ENCODE peak calls at places on chromosome 16, in eight cellular contexts. F, N, S, P, V, K, Q and L are unnamed samples.

GRCh38 chr16:53071748-53072301 is 17.0 kb downstream of the CHD9 start:
- DNase-seq in F (no peak), N (peak; percentile 45), S (peak; percentile 51), P (no peak), V (no peak), K (peak; percentile 91), Q (peak; percentile 47), L (peak; percentile 39)

GRCh38 chr16:50616883-50617629 is 64.1 kb downstream of the SNX20 start:
- DNase-seq in F (no peak), N (no peak), S (no peak), P (no peak), V (no peak), K (no peak), Q (no peak), L (no peak)

GRCh38 chr16:29809850-29810698 is 1.9 kb upstream of the PRRT2 start:
- DNase-seq in F (no peak), N (no peak), S (no peak), P (peak; percentile 50), V (peak; percentile 84), K (no peak), Q (no peak), L (no peak)

GRCh38 chr16:16985707-16986106 is 485.1 kb downstream of the XYLT1 start:
- DNase-seq in F (no peak), N (no peak), S (no peak), P (no peak), V (no peak), K (no peak), Q (no peak), L (no peak)

GRCh38 chr16:10866196-10866976 is 10.6 kb upstream of the CIITA start:
- DNase-seq in F (no peak), N (no peak), S (no peak), P (no peak), V (no peak), K (peak; percentile 63), Q (no peak), L (no peak)

GRCh38 chr16:17356243-17356933 is 114.4 kb downstream of the XYLT1 start:
- DNase-seq in F (no peak), N (no peak), S (peak; percentile 52), P (no peak), V (peak; percentile 56), K (no peak), Q (no peak), L (no peak)

GRCh38 chr16:82888616-82889015 is 261.8 kb downstream of the CDH13 start:
- DNase-seq in F (peak; percentile 67), N (no peak), S (no peak), P (peak; percentile 44), V (no peak), K (no peak), Q (no peak), L (no peak)

GRCh38 chr16:14957576-14958322 is 17.1 kb upstream of the PDXDC1 start:
- DNase-seq in F (no peak), N (no peak), S (no peak), P (no peak), V (peak; percentile 76), K (no peak), Q (no peak), L (no peak)

GRCh38 chr16:71358464-71359031 is at the start of gene CALB2:
- DNase-seq in F (no peak), N (peak; percentile 73), S (peak; percentile 64), P (peak; percentile 88), V (peak; percentile 86), K (peak; percentile 71), Q (peak; percentile 91), L (peak; percentile 86)

GRCh38 chr16:72172105-72173034 is at the start of gene PMFBP1:
- DNase-seq in F (no peak), N (peak; percentile 56), S (peak; percentile 18), P (no peak), V (no peak), K (peak; percentile 42), Q (peak; percentile 70), L (no peak)

GRCh38 chr16:65991149-65991701 is 375.3 kb upstream of the CDH5 start:
- DNase-seq in F (no peak), N (no peak), S (no peak), P (no peak), V (no peak), K (no peak), Q (no peak), L (no peak)

GRCh38 chr16:17404903-17405691 is 65.7 kb downstream of the XYLT1 start:
- DNase-seq in F (peak; percentile 57), N (peak; percentile 73), S (peak; percentile 49), P (no peak), V (no peak), K (peak; percentile 76), Q (no peak), L (no peak)

GRCh38 chr16:73116576-73116975 is 68.6 kb upstream of the ZFHX3 start:
- DNase-seq in F (no peak), N (no peak), S (no peak), P (no peak), V (no peak), K (no peak), Q (no peak), L (no peak)

GRCh38 chr16:52069866-52070265 is 477.1 kb downstream of the TOX3 start:
- DNase-seq in F (no peak), N (no peak), S (no peak), P (peak; percentile 4), V (no peak), K (no peak), Q (no peak), L (no peak)

GRCh38 chr16:31016018-31016417 is 5.6 kb upstream of the STX1B start:
- DNase-seq in F (no peak), N (no peak), S (no peak), P (no peak), V (no peak), K (peak; percentile 13), Q (no peak), L (no peak)

GRCh38 chr16:81823734-81824133 is 44.6 kb downstream of the PLCG2 start:
- DNase-seq in F (no peak), N (no peak), S (no peak), P (no peak), V (no peak), K (no peak), Q (no peak), L (no peak)

DNA sequence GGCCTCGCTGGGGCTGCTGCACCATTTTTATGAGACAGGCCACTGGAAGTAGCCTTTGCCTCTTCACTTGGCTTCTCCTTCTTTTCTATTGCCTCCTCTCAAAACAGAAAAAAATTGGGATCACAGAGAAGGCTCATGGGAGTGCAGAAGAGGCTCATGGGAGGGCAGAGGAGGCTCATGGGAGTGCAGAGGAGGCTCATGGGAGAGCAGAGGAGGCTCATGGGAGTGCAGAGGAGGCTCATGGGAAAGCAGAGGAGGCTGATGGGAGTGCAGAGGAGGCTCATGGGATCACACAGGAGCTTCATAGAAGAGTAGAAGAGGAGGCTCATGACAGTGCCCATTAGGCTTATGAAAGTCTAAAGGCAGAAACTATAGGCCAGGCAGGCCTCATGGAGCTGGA is 211.2 kb downstream of the IRF8 start:
- DNase-seq in F (no peak), N (no peak), S (no peak), P (no peak), V (no peak), K (no peak), Q (no peak), L (no peak)
- TF ChIP-seq CTCF in F (no peak), N (no peak), S (no peak), P (no peak), V (no peak), K (no peak), Q (no peak), L (no peak)

GRCh38 chr16:27268376-27269299 is at the start of gene NSMCE1:
- DNase-seq in F (peak; percentile 89), N (peak; percentile 98), S (peak; percentile 99), P (peak; percentile 81), V (peak; percentile 98), K (peak; percentile 99), Q (peak; percentile 91), L (peak; percentile 86)
- TF ChIP-seq CTCF in F (peak; percentile 23), N (peak; percentile 13), S (peak; percentile 63), P (no peak), V (peak; percentile 45), K (no peak), Q (no peak), L (no peak)

GRCh38 chr16:69145658-69146057 is 13.2 kb downstream of the UTP4 start:
- DNase-seq in F (no peak), N (no peak), S (no peak), P (no peak), V (no peak), K (no peak), Q (no peak), L (no peak)

DNA sequence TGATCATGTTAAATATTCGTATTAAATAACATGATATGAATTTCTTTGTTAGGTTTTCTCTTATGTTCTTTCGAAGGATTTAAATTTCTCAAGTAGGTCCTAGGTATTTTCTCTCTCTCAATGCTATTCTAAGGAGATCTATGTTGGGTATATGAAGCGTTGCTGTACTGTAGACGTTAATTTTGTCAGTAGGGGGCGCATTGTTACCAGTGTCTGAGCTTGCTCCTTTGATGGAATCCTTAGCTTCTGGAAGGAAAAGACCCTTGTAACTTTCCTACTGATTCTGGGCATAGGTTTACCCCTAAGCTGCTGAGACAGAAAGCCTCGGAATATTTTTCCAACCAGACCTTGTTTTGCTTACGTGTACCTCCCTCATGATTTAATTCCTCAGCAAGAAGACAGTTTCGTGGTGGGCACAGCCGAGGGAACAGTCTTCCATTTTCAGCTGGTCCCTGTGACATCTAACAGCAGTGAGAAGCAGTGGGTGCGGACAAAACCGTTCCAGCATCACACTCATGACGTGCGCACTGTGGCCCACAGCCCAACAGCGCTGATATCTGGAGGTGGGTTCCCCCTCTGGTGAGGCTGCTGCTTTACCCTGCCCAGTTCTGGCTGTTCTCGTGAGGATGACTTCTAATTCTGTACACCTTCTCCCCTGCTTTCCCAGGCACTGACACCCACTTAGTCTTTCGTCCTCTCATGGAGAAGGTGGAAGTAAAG is 17.9 kb downstream of the UTP4 start:
- DNase-seq in F (peak; percentile 60), N (peak; percentile 94), S (peak; percentile 60), P (peak; percentile 50), V (no peak), K (no peak), Q (peak; percentile 59), L (peak; percentile 58)
- TF ChIP-seq CTCF in F (peak; percentile 71), N (peak; percentile 82), S (peak; percentile 80), P (peak; percentile 64), V (peak; percentile 79), K (peak; percentile 79), Q (peak; percentile 58), L (peak; percentile 55)

DNA sequence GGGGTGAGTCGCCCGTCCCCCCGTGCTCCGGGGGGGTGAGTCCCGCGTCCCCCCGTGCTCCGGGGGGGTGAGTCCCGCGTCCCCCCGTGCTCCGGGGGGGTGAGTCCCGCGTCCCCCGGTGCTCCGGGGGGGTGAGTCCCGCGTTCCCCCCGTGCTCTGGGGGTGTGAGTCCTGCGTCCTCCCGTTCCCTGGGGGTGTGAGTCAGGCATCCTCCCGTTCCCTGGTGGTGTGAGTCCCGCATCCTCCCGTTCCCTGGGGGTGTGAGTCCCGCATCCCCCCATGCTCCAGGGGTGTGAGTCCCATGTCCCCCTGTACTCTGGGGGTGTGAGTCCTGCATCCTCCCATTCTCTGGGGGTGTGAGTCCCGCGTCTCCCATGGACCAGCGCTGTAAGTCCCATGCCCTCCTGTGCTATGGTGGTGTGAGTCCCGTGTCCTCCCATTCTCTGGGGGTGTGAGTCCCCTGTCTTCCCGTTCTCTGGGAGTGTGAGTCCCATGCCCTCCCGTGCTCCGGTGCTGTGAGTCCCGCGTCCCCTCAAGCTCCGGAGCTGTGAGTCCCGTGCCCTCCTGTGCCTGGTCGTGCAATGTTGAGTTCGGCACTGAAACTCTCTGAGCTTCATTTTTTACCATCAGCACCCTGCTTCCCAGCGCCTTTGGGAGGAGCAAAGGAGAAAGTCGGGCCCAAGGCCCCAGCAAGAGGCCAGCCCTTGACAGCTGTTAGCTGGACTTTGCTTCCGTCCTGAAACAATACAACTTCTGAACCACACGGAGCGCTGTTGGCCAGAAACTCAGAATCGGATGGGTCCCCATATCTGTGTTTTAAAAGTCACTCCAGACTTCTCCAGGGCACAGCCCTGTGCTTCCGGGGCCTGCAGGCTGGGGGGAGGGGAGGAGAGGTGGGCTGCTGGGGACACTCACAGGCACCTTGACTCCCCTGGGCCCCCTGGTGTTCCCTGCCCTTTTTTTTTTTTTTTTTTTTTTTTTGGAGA is 11.5 kb upstream of the ZC3H18 start:
- DNase-seq in F (no peak), N (peak; percentile 38), S (peak; percentile 89), P (no peak), V (peak; percentile 84), K (peak; percentile 88), Q (peak; percentile 60), L (no peak)
- TF ChIP-seq CTCF in F (peak; percentile 38), N (peak; percentile 27), S (peak; percentile 72), P (peak; percentile 39), V (peak; percentile 49), K (peak; percentile 21), Q (peak; percentile 34), L (peak; percentile 40)